ENCODE peak calls at places on chromosomes 5 and 9, in ten cellular contexts. V, R, P, M, A, H, C, Y, K and S are unnamed samples.

GRCh38 chr9:98002808-98003207 is 19.7 kb downstream of the ANP32B start:
- DNase-seq in H (no peak), A (no peak), K (peak; percentile 49), M (no peak), R (no peak), Y (no peak), P (no peak), V (no peak), C (no peak), S (no peak)

GRCh38 chr9:125558453-125559084 is 148.4 kb downstream of the MAPKAP1 start:
- DNase-seq in A (peak; percentile 90), M (peak; percentile 56), C (no peak), R (peak; percentile 88), K (peak; percentile 88), P (peak; percentile 86), V (peak; percentile 54), Y (peak; percentile 76), H (no peak), S (peak; percentile 80)

GRCh38 chr5:16467363-16468219 is 2.0 kb upstream of the ZNF622 start:
- DNase-seq in V (no peak), K (peak; percentile 45), C (no peak), H (no peak), M (no peak), R (peak; percentile 30), P (peak; percentile 38), A (peak; percentile 80), Y (no peak), S (peak; percentile 84)

GRCh38 chr5:80631277-80632259 is 22.9 kb upstream of the MSH3 start:
- DNase-seq in H (no peak), P (no peak), R (no peak), V (no peak), K (no peak), M (no peak), Y (no peak), C (no peak), A (no peak), S (no peak)

GRCh38 chr5:43601454-43602260 is 1.3 kb upstream of the NNT start:
- DNase-seq in C (no peak), Y (no peak), A (peak; percentile 45), R (peak; percentile 21), M (no peak), P (peak; percentile 54), H (no peak), K (peak; percentile 21), V (no peak), S (peak; percentile 67)

GRCh38 chr5:175195698-175196656 is 248.0 kb downstream of the DRD1 start:
- DNase-seq in C (no peak), A (no peak), P (peak; percentile 85), K (no peak), M (no peak), H (no peak), R (no peak), V (no peak), Y (peak; percentile 71), S (peak; percentile 26)

GRCh38 chr5:72842816-72843215 is 26.4 kb downstream of the TNPO1 start:
- DNase-seq in A (peak; percentile 41), C (no peak), P (no peak), Y (peak; percentile 92), K (peak; percentile 29), V (no peak), R (no peak), M (no peak), H (no peak), S (peak; percentile 74)

GRCh38 chr5:80238778-80239679 is 16.8 kb downstream of the SERINC5 start:
- DNase-seq in A (peak; percentile 68), K (peak; percentile 75), M (peak; percentile 68), Y (no peak), R (peak; percentile 75), V (peak; percentile 74), P (peak; percentile 79), C (no peak), H (peak; percentile 84), S (peak; percentile 74)

GRCh38 chr5:56409331-56410190 is 176.4 kb upstream of the ANKRD55 start:
- DNase-seq in R (peak; percentile 78), K (peak; percentile 78), M (no peak), Y (peak; percentile 46), V (no peak), C (no peak), P (peak; percentile 67), H (no peak), A (peak; percentile 55), S (peak; percentile 82)

GRCh38 chr5:176995896-176996767 is 10.4 kb downstream of the UIMC1 start:
- DNase-seq in K (peak; percentile 86), M (no peak), H (no peak), C (no peak), P (peak; percentile 60), A (peak; percentile 69), R (peak; percentile 80), Y (peak; percentile 18), V (no peak), S (peak; percentile 89)

GRCh38 chr5:176995122-176995490 is 11.5 kb downstream of the UIMC1 start:
- DNase-seq in Y (no peak), R (no peak), A (no peak), V (no peak), P (no peak), K (no peak), C (no peak), H (no peak), M (no peak), S (no peak)

GRCh38 chr5:176994460-176995121 is 12.0 kb downstream of the UIMC1 start:
- DNase-seq in K (peak; percentile 95), M (no peak), V (peak; percentile 37), P (peak; percentile 51), A (peak; percentile 89), Y (peak; percentile 41), C (peak; percentile 73), H (peak; percentile 36), R (peak; percentile 96), S (peak; percentile 60)

GRCh38 chr5:176998828-176999227 is 7.8 kb downstream of the UIMC1 start:
- DNase-seq in H (no peak), V (no peak), K (no peak), P (no peak), R (no peak), M (no peak), A (no peak), Y (no peak), C (no peak), S (no peak)

GRCh38 chr5:176996780-176997179 is 9.8 kb downstream of the UIMC1 start:
- DNase-seq in V (no peak), K (no peak), Y (peak; percentile 5), P (no peak), H (no peak), M (no peak), R (peak; percentile 6), A (no peak), C (no peak), S (peak; percentile 11)
- TF ChIP-seq CTCF in V (no peak), K (no peak), Y (no peak), P (no peak), H (no peak), M (no peak), R (no peak), A (no peak), C (no peak), S (no peak)

GRCh38 chr9:107360098-107360497 is 77.0 kb downstream of the RAD23B start:
- DNase-seq in A (no peak), P (no peak), R (no peak), C (no peak), K (no peak), V (no peak), M (no peak), Y (no peak), H (no peak), S (peak; percentile 30)

GRCh38 chr9:107361816-107362215 is 78.7 kb downstream of the RAD23B start:
- DNase-seq in M (no peak), Y (no peak), C (no peak), H (no peak), P (no peak), K (no peak), A (no peak), V (no peak), R (no peak), S (no peak)

GRCh38 chr9:107363511-107364182 is 80.6 kb downstream of the RAD23B start:
- DNase-seq in K (no peak), A (no peak), R (no peak), P (no peak), Y (no peak), V (no peak), H (no peak), M (no peak), C (no peak), S (no peak)

GRCh38 chr9:107355394-107355793 is 72.3 kb downstream of the RAD23B start:
- DNase-seq in R (no peak), H (no peak), P (no peak), M (no peak), A (no peak), C (no peak), Y (no peak), K (no peak), V (no peak), S (no peak)

DNA sequence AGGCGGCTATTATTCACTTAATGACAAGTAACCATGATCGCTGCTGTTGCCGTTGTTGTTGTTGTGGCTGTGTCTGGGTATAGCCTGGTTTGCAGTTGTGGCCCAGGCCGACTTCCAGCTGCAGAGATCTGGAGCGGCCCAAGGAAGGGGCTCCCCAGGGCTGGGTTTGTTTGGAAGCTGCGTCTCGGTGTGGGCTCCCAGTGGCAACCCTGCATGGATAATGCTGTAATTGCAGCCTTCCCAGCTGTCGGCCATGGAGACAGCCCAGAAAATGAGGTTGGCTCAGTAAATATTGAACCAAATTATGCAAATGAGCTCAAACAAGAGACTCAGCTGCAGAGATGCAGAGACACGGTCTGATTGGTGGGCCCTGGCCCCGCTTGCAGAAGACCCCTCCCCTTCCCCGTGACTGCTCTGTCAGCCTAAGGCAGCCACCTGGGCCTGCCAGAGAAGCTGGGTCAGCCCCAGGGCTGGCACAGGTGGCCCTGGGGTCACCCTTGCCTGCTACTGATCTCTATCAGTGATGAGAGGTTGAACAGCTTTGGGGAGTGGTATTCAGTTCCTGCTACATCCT is 75.9 kb downstream of the RAD23B start:
- DNase-seq in R (no peak), C (no peak), A (no peak), P (no peak), Y (no peak), V (no peak), H (no peak), M (no peak), K (no peak), S (no peak)
- H3K4me3 ChIP-seq in R (no peak overlapping the region), C (no peak overlapping the region), A (no peak overlapping the region), P (no peak overlapping the region), Y (no peak overlapping the region), V (no peak overlapping the region), H (no peak overlapping the region), M (no peak overlapping the region), K (no peak overlapping the region), S (no peak overlapping the region)

DNA sequence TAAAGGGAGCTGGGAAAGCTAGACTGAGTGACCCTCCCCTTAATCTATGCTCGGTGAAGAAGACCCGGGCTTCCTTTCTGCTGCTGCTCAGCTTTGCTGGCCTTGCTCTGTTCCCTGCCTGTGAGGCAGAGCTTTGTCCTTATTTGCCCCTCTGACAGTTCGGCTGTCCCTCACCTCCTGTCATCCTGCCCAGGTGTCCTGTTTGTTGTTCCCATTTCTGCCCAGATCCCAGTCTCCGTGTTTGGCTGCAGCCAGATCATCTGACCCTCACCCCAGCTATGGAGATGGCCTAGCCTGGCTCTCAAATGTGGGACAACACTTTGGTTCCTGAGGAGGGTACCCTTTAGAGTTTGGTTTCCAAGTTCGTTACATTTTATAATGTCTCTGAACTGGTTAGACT is 20.2 kb downstream of the OTULIN start:
- DNase-seq in C (no peak), P (no peak), A (no peak), R (no peak), V (no peak), H (no peak), K (no peak), Y (no peak), M (no peak), S (no peak)
- TF ChIP-seq CTCF in C (no peak), P (no peak), A (no peak), R (no peak), V (no peak), H (no peak), K (no peak), Y (no peak), M (no peak), S (no peak)

GRCh38 chr5:180860273-180860886 is 696 bp downstream of the ZFP62 start:
- DNase-seq in H (peak; percentile 42), C (peak; percentile 53), R (no peak), A (peak; percentile 14), P (peak; percentile 27), K (no peak), Y (peak; percentile 82), V (peak; percentile 31), M (no peak), S (peak; percentile 44)
- H3K4me3 ChIP-seq in H (peak overlapping the region; percentile 98), C (peak overlapping the region; percentile 96), R (peak overlapping the region; percentile 66), A (peak overlapping the region; percentile 96), P (peak overlapping the region; percentile 94), K (peak overlapping the region; percentile 93), Y (peak overlapping the region; percentile 95), V (peak overlapping the region; percentile 80), M (peak overlapping the region; percentile 78), S (peak overlapping the region; percentile 93)